ENCODE peak calls at places on chromosomes 2 and 18, in five cellular contexts. O is GM23248, W is mammary epithelial cell, G is astrocyte, M is fibroblast of lung. Y is an unnamed sample.
A peak's percentile ranks its signal among the peaks of the same experiment; 100 is the strongest.

GRCh38 chr2:24824071-24824588 is 30.9 kb downstream of the CENPO start:
- DNase-seq in W (no peak), G (no peak), M (no peak), O (no peak), Y (no peak)

GRCh38 chr2:240567137-240567871 is 980 bp upstream of the RNPEPL1 start:
- DNase-seq in G (no peak), O (peak; percentile 59), W (no peak), M (no peak), Y (no peak)

GRCh38 chr2:102112692-102113665 is 29.6 kb upstream of the IL1R1 start:
- DNase-seq in G (peak; percentile 94), W (no peak), O (peak; percentile 53), M (peak; percentile 95), Y (no peak)

GRCh38 chr2:176626796-176627195 is 357.6 kb downstream of the MTX2 start:
- DNase-seq in M (no peak), W (no peak), G (no peak), O (no peak), Y (no peak)

GRCh38 chr2:187985923-187986322 is 305.8 kb upstream of the GULP1 start:
- DNase-seq in W (peak; percentile 9), M (peak; percentile 27), G (peak; percentile 14), O (peak; percentile 20), Y (no peak)

GRCh38 chr18:59249186-59249774 is 24.0 kb downstream of the RAX start:
- DNase-seq in M (peak; percentile 64), G (peak; percentile 47), O (peak; percentile 90), W (peak; percentile 52), Y (peak; percentile 31)

GRCh38 chr18:5543854-5544389 is at the start of gene EPB41L3:
- DNase-seq in M (peak; percentile 54), G (peak; percentile 18), O (peak; percentile 65), W (no peak), Y (no peak)

GRCh38 chr2:9207641-9208301 is 1.2 kb downstream of the ASAP2 start:
- DNase-seq in W (peak; percentile 52), O (peak; percentile 60), M (no peak), G (no peak), Y (peak; percentile 29)

GRCh38 chr2:168904358-168904757 is 3.3 kb downstream of the G6PC2 start:
- DNase-seq in O (no peak), M (no peak), G (no peak), W (no peak), Y (no peak)

GRCh38 chr2:209721497-209721896 is 50.1 kb upstream of the UNC80 start:
- DNase-seq in G (peak; percentile 33), W (peak; percentile 8), O (peak; percentile 44), M (peak; percentile 42), Y (no peak)

GRCh38 chr2:160411955-160412354 is 81.7 kb downstream of the RBMS1 start:
- DNase-seq in G (no peak), M (no peak), O (no peak), W (peak; percentile 52), Y (no peak)

GRCh38 chr2:223993634-223994232 is 36.5 kb downstream of the MRPL44 start:
- DNase-seq in G (peak; percentile 52), O (peak; percentile 85), W (peak; percentile 48), M (peak; percentile 71), Y (peak; percentile 55)

GRCh38 chr2:235666240-235666781 is 172.5 kb downstream of the AGAP1 start:
- DNase-seq in M (peak; percentile 95), O (peak; percentile 79), G (peak; percentile 95), W (peak; percentile 92), Y (peak; percentile 52)

GRCh38 chr2:128379021-128380005 is 60.6 kb upstream of the HS6ST1 start:
- DNase-seq in O (peak; percentile 68), M (peak; percentile 61), W (no peak), G (peak; percentile 42), Y (no peak)

GRCh38 chr2:199798881-199799580 is 52.0 kb downstream of the FTCDNL1 start:
- DNase-seq in G (no peak), M (peak; percentile 15), O (peak; percentile 23), W (no peak), Y (no peak)

GRCh38 chr2:74979844-74980243 is 21.4 kb downstream of the POLE4 start:
- DNase-seq in O (no peak), G (no peak), M (no peak), W (no peak), Y (no peak)

GRCh38 chr2:225073198-225073597 is 30.9 kb upstream of the DOCK10 start:
- DNase-seq in M (no peak), W (no peak), G (no peak), O (no peak), Y (no peak)

GRCh38 chr18:75162978-75163377 is 46.0 kb downstream of the PTGR3 start:
- DNase-seq in O (no peak), M (no peak), G (no peak), W (no peak), Y (no peak)

GRCh38 chr2:219912530-219912929 is 285.1 kb downstream of the SLC4A3 start:
- DNase-seq in G (peak; percentile 66), W (peak; percentile 28), O (peak; percentile 84), M (peak; percentile 75), Y (no peak)

GRCh38 chr2:228919808-228920207 is 351.3 kb downstream of the PID1 start:
- DNase-seq in M (no peak), G (no peak), O (no peak), W (no peak), Y (no peak)

GRCh38 chr2:140178224-140178623 is 1398.0 kb upstream of the NXPH2 start:
- DNase-seq in G (no peak), O (no peak), W (no peak), M (no peak), Y (no peak)

GRCh38 chr2:51424418-51424817 is 392.5 kb upstream of the NRXN1 start:
- DNase-seq in W (no peak), O (no peak), G (no peak), M (no peak), Y (peak; percentile 34)

GRCh38 chr18:61842146-61842545 is 50.7 kb downstream of the RNF152 start:
- DNase-seq in G (no peak), M (no peak), O (no peak), W (no peak), Y (no peak)

GRCh38 chr2:16326736-16327300 is 338.8 kb downstream of the CYRIA start:
- DNase-seq in G (no peak), M (no peak), O (no peak), W (no peak), Y (no peak)
- H3K9me3 ChIP-seq in G (no peaks in the 10 kb centered on the region), M (no peaks in the 10 kb centered on the region), O (no peaks in the 10 kb centered on the region), W (peaks cover 18% of the 10 kb centered on the region), Y (no peaks in the 10 kb centered on the region)

GRCh38 chr18:57441395-57441794 is 6.2 kb downstream of the ONECUT2 start:
- DNase-seq in M (peak; percentile 30), O (peak; percentile 76), G (peak; percentile 10), W (peak; percentile 35), Y (no peak)
- TF ChIP-seq EZH2 in M (peak; percentile 63), O (peak; percentile 3), G (no peak), W (peak; percentile 88), Y (no peak)

DNA sequence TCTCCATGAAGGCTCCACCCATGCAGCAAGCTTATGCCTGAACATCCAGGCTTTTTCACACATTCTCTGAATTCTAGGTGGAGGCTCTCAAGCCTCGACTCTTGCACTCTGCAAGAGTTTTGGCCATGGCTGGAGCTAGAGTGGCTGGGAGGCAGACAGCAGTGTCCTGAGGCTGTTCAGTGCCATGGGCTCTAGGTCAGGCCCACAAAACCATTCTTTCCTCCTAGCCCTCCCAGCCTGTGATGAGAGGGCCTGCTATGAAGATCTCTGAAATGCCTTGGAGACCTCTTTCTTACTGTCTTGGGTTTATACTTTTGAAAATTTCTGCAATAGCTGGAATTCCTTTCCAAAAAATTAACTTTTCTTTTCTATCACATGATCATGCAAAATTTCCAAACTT is 210.7 kb downstream of the RND3 start:
- DNase-seq in M (no peak), W (no peak), G (no peak), O (no peak), Y (no peak)
- H3K9me3 ChIP-seq in M (no peaks in the 10 kb centered on the region), W (peaks cover 11% of the 10 kb centered on the region), G (no peaks in the 10 kb centered on the region), O (no peaks in the 10 kb centered on the region), Y (no peaks in the 10 kb centered on the region)

GRCh38 chr2:157837851-157838441 is 38.2 kb downstream of the ACVR1 start:
- DNase-seq in W (peak; percentile 11), O (peak; percentile 63), G (peak; percentile 22), M (peak; percentile 33), Y (no peak)

GRCh38 chr2:157833721-157834120 is 42.4 kb downstream of the ACVR1 start:
- DNase-seq in M (no peak), O (no peak), W (no peak), G (no peak), Y (no peak)

GRCh38 chr2:157838442-157839161 is 37.5 kb downstream of the ACVR1 start:
- DNase-seq in M (peak; percentile 88), W (peak; percentile 79), O (peak; percentile 80), G (peak; percentile 86), Y (no peak)

GRCh38 chr2:157836531-157836930 is 39.6 kb downstream of the ACVR1 start:
- DNase-seq in W (no peak), G (no peak), O (no peak), M (no peak), Y (no peak)

GRCh38 chr2:157835425-157835824 is 40.7 kb downstream of the ACVR1 start:
- DNase-seq in G (no peak), M (no peak), W (no peak), O (no peak), Y (no peak)
- TF ChIP-seq EZH2 in G (no peak), M (no peak), W (no peak), O (no peak), Y (no peak)

GRCh38 chr18:43887491-43887890 is 610.2 kb upstream of the SYT4 start:
- DNase-seq in G (no peak), M (no peak), O (no peak), W (no peak), Y (no peak)

GRCh38 chr18:43886341-43886740 is 609.1 kb upstream of the SYT4 start:
- DNase-seq in G (no peak), O (peak; percentile 15), M (no peak), W (no peak), Y (no peak)

GRCh38 chr18:43893001-43893637 is 615.8 kb upstream of the SYT4 start:
- DNase-seq in O (peak; percentile 96), W (peak; percentile 92), G (peak; percentile 99), M (peak; percentile 99), Y (no peak)

GRCh38 chr18:43883886-43884285 is 606.6 kb upstream of the SYT4 start:
- DNase-seq in W (no peak), M (no peak), O (peak; percentile 8), G (no peak), Y (no peak)

DNA sequence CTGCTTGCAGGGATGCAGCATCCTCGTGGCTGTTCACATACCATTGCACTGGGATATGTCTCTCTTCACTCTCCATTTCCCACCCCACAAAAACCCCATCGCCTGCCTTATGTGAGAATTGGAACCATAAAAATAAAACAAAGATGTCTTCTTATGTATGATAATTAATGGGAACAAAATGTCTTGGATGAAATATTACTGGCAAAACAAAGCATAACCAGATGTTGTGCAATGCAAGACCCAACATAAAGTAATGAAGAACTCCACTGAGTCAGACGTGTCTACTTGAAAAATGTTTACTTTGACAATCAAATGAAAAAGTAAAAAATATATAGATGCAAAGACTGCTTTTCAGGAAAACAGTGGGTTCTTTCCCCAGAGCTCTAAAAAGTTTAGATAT is 611.3 kb upstream of the SYT4 start:
- DNase-seq in O (no peak), W (no peak), G (peak; percentile 16), M (no peak), Y (no peak)
- H3K9me3 ChIP-seq in O (no peaks in the 10 kb centered on the region), W (no peaks in the 10 kb centered on the region), G (no peaks in the 10 kb centered on the region), M (no peaks in the 10 kb centered on the region), Y (no peaks in the 10 kb centered on the region)